ENCODE peak calls at places on chromosomes 6 and 20, in five cellular contexts. H is thoracic aorta, Q is NT2/D1, X is right cardiac atrium, M is hepatocyte. U is an unnamed sample.

GRCh38 chr20:7996898-7997297 is 22.7 kb downstream of the TMX4 start:
- DNase-seq in H (no peak), Q (no peak), X (no peak), M (no peak), U (no peak)

GRCh38 chr6:43495409-43495941 is 14.7 kb downstream of the LRRC73 start:
- DNase-seq in H (no peak), Q (no peak), X (no peak), M (no peak), U (no peak)

GRCh38 chr6:149359439-149359838 is 40.6 kb upstream of the SUMO4 start:
- DNase-seq in H (no peak), Q (no peak), X (no peak), M (no peak), U (no peak)

GRCh38 chr6:5365430-5366195 is 104.3 kb downstream of the FARS2 start:
- DNase-seq in H (no peak), Q (no peak), X (no peak), M (no peak), U (no peak)

GRCh38 chr6:24431045-24431451 is 28.3 kb downstream of the MRS2 start:
- DNase-seq in H (no peak), Q (peak; percentile 11), X (no peak), M (peak; percentile 61), U (no peak)

GRCh38 chr20:24993337-24994185 is 1.0 kb upstream of the APMAP start:
- DNase-seq in H (no peak), Q (no peak), X (no peak), M (peak; percentile 42), U (peak; percentile 21)

GRCh38 chr6:119479860-119480655 is 130.5 kb upstream of the MAN1A1 start:
- DNase-seq in H (no peak), Q (no peak), X (no peak), M (peak; percentile 56), U (no peak)

GRCh38 chr20:49594143-49594928 is 26.4 kb upstream of the PTGIS start:
- DNase-seq in H (no peak), Q (no peak), X (peak; percentile 87), M (peak; percentile 70), U (no peak)

GRCh38 chr6:131061041-131061770 is 1.8 kb downstream of the EPB41L2 start:
- DNase-seq in H (no peak), Q (no peak), X (no peak), M (peak; percentile 11), U (no peak)

GRCh38 chr20:8432435-8433148 is 300.5 kb downstream of the PLCB1 start:
- DNase-seq in H (no peak), Q (no peak), X (no peak), M (no peak), U (no peak)

GRCh38 chr6:94323853-94324252 is 904.5 kb upstream of the EPHA7 start:
- DNase-seq in H (no peak), Q (peak; percentile 6), X (no peak), M (peak; percentile 23), U (no peak)

GRCh38 chr6:105825210-105825609 is 260.9 kb upstream of the PRDM1 start:
- DNase-seq in H (no peak), Q (no peak), X (no peak), M (no peak), U (no peak)

GRCh38 chr6:36104836-36105235 is 25.5 kb upstream of the MAPK13 start:
- DNase-seq in H (no peak), Q (no peak), X (no peak), M (peak; percentile 31), U (no peak)

GRCh38 chr6:167508919-167509852 is 184.3 kb downstream of the TTLL2 start:
- DNase-seq in H (no peak), Q (no peak), X (no peak), M (no peak), U (no peak)

GRCh38 chr6:156563710-156564109 is 213.5 kb upstream of the ARID1B start:
- DNase-seq in H (no peak), Q (no peak), X (no peak), M (peak; percentile 47), U (no peak)

GRCh38 chr6:159047896-159048685 is 3.3 kb upstream of the TAGAP start:
- DNase-seq in H (no peak), Q (no peak), X (no peak), M (no peak), U (peak; percentile 70)

GRCh38 chr20:24337074-24337473 is 132.4 kb upstream of the SYNDIG1 start:
- DNase-seq in H (no peak), Q (no peak), X (no peak), M (no peak), U (no peak)

GRCh38 chr20:57656252-57656820 is 36.1 kb upstream of the ZBP1 start:
- DNase-seq in H (peak; percentile 1), Q (no peak), X (peak; percentile 30), M (no peak), U (peak; percentile 32)

GRCh38 chr6:165605901-165606739 is 56.9 kb downstream of the PDE10A start:
- DNase-seq in H (no peak), Q (no peak), X (no peak), M (peak; percentile 42), U (no peak)

GRCh38 chr20:35743693-35744491 is 1.8 kb upstream of the RBM39 start:
- DNase-seq in H (no peak), Q (no peak), X (no peak), M (no peak), U (no peak)

GRCh38 chr6:131597448-131597847 is 24.4 kb downstream of the ARG1 start:
- DNase-seq in H (no peak), Q (no peak), X (no peak), M (peak; percentile 7), U (no peak)

GRCh38 chr6:82022614-82023102 is 224.9 kb downstream of the IBTK start:
- DNase-seq in H (no peak), Q (no peak), X (no peak), M (peak; percentile 66), U (peak; percentile 73)

GRCh38 chr6:166341915-166342292 is 441 bp downstream of the SFT2D1 start:
- DNase-seq in H (no peak), Q (no peak), X (no peak), M (peak; percentile 37), U (no peak)

GRCh38 chr6:10553869-10554268 is 32.7 kb downstream of the GCNT2 start:
- DNase-seq in H (no peak), Q (no peak), X (no peak), M (no peak), U (no peak)

GRCh38 chr6:45965007-45965406 is 50.7 kb downstream of the CLIC5 start:
- DNase-seq in H (no peak), Q (no peak), X (no peak), M (no peak), U (peak; percentile 64)

GRCh38 chr6:20924911-20925543 is 390.8 kb downstream of the CDKAL1 start:
- DNase-seq in H (no peak), Q (no peak), X (no peak), M (no peak), U (no peak)

GRCh38 chr6:135939216-135939610 is 87.7 kb downstream of the PDE7B start:
- DNase-seq in H (no peak), Q (no peak), X (peak; percentile 65), M (peak; percentile 46), U (no peak)

GRCh38 chr6:22877946-22878705 is 308.8 kb downstream of the HDGFL1 start:
- DNase-seq in H (no peak), Q (peak; percentile 48), X (no peak), M (no peak), U (peak; percentile 90)

GRCh38 chr6:47690209-47690608 is 8.2 kb upstream of the ADGRF4 start:
- DNase-seq in H (no peak), Q (no peak), X (no peak), M (no peak), U (no peak)

GRCh38 chr6:110513001-110513400 is 36.6 kb upstream of the SLC22A16 start:
- DNase-seq in H (no peak), Q (no peak), X (no peak), M (no peak), U (no peak)

GRCh38 chr20:63441136-63441776 is 31.2 kb downstream of the KCNQ2 start:
- DNase-seq in H (no peak), Q (no peak), X (no peak), M (no peak), U (no peak)
- H3K27me3 ChIP-seq in H (no peaks in the 10 kb centered on the region), Q (no peaks in the 10 kb centered on the region), X (no peaks in the 10 kb centered on the region), M (no peaks in the 10 kb centered on the region), U (peaks cover 17% of the 10 kb centered on the region)

DNA sequence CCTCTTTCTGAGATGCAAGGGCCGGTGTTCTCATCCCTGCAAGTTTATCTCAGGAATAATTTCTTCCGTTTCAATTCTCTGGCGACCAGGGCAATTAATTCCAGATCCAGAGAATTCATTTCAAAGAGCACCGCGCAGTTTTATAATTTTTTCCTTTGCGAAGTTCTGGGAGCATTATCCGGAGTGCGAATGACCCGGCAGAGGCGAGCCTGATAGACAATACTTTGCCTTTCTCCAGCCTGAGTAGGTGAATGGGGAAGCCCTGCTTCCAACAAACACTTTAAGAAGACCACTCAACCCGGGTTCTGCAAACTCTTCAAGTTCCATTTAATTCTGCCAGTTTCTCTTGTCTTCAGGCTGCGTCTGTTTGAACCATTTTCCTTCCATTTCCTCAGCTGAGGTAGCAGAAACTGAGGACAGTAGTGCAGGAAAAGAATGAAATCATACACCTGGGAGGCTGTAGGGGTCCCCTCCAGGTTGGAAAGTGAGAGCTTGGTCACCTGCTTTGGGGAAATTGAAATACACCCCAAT is 974 bp downstream of the VGLL2 start:
- DNase-seq in H (no peak), Q (no peak), X (no peak), M (no peak), U (no peak)
- H3K27me3 ChIP-seq in H (peaks cover 39% of the 10 kb centered on the region), Q (peaks cover 93% of the 10 kb centered on the region), X (peaks cover 2% of the 10 kb centered on the region), M (peaks cover 95% of the 10 kb centered on the region), U (peaks cover 38% of the 10 kb centered on the region)

DNA sequence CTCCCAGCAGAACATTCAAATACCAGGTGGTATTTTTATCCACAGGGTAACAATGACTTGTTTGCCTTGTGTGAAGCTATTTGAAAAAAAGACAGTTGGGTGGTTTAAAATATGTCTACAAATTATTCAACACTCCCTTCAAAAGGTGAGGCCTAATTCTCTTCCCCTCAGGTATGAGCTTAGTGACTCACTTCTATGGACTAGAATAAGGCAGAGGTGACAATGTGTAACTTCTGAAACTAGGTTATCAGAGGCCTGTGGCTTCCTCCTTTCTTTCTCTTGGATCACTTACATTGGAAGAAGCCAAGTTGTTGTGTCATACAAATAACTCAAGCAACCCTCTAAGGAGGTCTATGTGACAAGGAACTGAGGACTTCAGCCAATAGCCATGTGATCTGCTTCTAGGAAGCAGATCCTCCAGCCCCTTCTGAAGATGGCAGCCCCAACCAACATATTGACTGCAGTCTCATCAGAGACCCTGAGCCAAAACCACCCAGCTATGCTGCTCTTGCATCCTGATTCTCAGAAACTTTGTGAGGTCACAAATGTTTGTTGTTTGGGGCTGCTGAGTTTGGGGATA is 102.6 kb downstream of the SNAP25 start:
- DNase-seq in H (no peak), Q (no peak), X (no peak), M (no peak), U (no peak)
- H3K27me3 ChIP-seq in H (no peaks in the 10 kb centered on the region), Q (no peaks in the 10 kb centered on the region), X (no peaks in the 10 kb centered on the region), M (no peaks in the 10 kb centered on the region), U (no peaks in the 10 kb centered on the region)

GRCh38 chr6:50824505-50824904 is 5.8 kb downstream of the TFAP2B start:
- DNase-seq in H (no peak), Q (no peak), X (no peak), M (no peak), U (no peak)
- H3K27me3 ChIP-seq in H (peaks cover 21% of the 10 kb centered on the region), Q (peaks cover 75% of the 10 kb centered on the region), X (peaks cover 4% of the 10 kb centered on the region), M (peaks cover 99% of the 10 kb centered on the region), U (peaks cover 85% of the 10 kb centered on the region)

GRCh38 chr20:63374532-63374931 is 13.4 kb upstream of the CHRNA4 start:
- DNase-seq in H (no peak), Q (no peak), X (no peak), M (peak; percentile 47), U (no peak)
- H3K27me3 ChIP-seq in H (no peaks in the 10 kb centered on the region), Q (peaks cover 4% of the 10 kb centered on the region), X (no peaks in the 10 kb centered on the region), M (no peaks in the 10 kb centered on the region), U (peaks cover 65% of the 10 kb centered on the region)

U was measured in SJSA1.